ENCODE peak calls at places on chromosomes 5 and 9, in eight cellular contexts. E, A, J, S, F, P, X and I are unnamed samples.

GRCh38 chr9:77708416-77708815 is 60.3 kb upstream of the GNA14 start:
- DNase-seq in E (no peak), A (peak; percentile 79), J (no peak), S (peak; percentile 73), F (no peak), P (peak; percentile 85), X (no peak), I (no peak)

GRCh38 chr9:33881635-33882034 is 64.7 kb downstream of the UBE2R2 start:
- DNase-seq in E (no peak), A (peak; percentile 57), J (no peak), S (peak; percentile 29), F (no peak), P (peak; percentile 27), X (no peak), I (no peak)

GRCh38 chr9:113638504-113638903 is 175.0 kb downstream of the RGS3 start:
- DNase-seq in E (no peak), A (no peak), J (no peak), S (no peak), F (no peak), P (no peak), X (no peak), I (no peak)

GRCh38 chr5:80931423-80931822 is 28.7 kb upstream of the RASGRF2 start:
- DNase-seq in E (no peak), A (no peak), J (no peak), S (no peak), F (no peak), P (no peak), X (no peak), I (no peak)

GRCh38 chr9:123164285-123164684 is 104.1 kb downstream of the STRBP start:
- DNase-seq in E (no peak), A (peak; percentile 4), J (no peak), S (no peak), F (no peak), P (no peak), X (no peak), I (no peak)

GRCh38 chr9:128276574-128277270 is 646 bp downstream of the SWI5 start:
- DNase-seq in E (no peak), A (peak; percentile 34), J (peak; percentile 46), S (peak; percentile 58), F (no peak), P (peak; percentile 14), X (no peak), I (no peak)

GRCh38 chr5:92544567-92544966 is 1036.5 kb downstream of the NR2F1-AS1 start:
- DNase-seq in E (no peak), A (peak; percentile 82), J (no peak), S (no peak), F (no peak), P (peak; percentile 48), X (no peak), I (no peak)

GRCh38 chr5:125612356-125613149 is 810.7 kb upstream of the GRAMD2B start:
- DNase-seq in E (no peak), A (no peak), J (no peak), S (no peak), F (no peak), P (no peak), X (no peak), I (no peak)

GRCh38 chr5:15010936-15011335 is 139.4 kb upstream of the ANKH start:
- DNase-seq in E (no peak), A (no peak), J (no peak), S (no peak), F (no peak), P (peak; percentile 44), X (no peak), I (no peak)